ENCODE peak calls at places on chromosomes 11 and 22, in seven cellular contexts. Z, B, L, A, I, D and G are unnamed samples.

GRCh38 chr22:28053871-28054621 is 135.0 kb upstream of the PITPNB start:
- DNase-seq in I (no peak), A (no peak), Z (no peak), D (no peak), L (no peak), B (no peak), G (no peak)

GRCh38 chr22:33210129-33210784 is 152.1 kb upstream of the SYN3 start:
- DNase-seq in B (no peak), I (no peak), Z (peak), D (peak), A (peak), L (no peak), G (no peak)

GRCh38 chr11:67302571-67303131 is 679 bp upstream of the SSH3 start:
- DNase-seq in B (peak), D (no peak), L (peak), I (peak), Z (peak), A (peak), G (no peak)

GRCh38 chr11:105022998-105023397 is at the start of gene CASP5:
- DNase-seq in L (no peak), I (no peak), Z (no peak), D (no peak), A (no peak), B (no peak), G (no peak)

GRCh38 chr11:9138133-9138453 is 46.7 kb upstream of the SCUBE2 start:
- DNase-seq in Z (no peak), A (no peak), D (no peak), L (no peak), B (no peak), I (no peak), G (no peak)

GRCh38 chr11:125380756-125381445 is 115.2 kb downstream of the FEZ1 start:
- DNase-seq in B (no peak), Z (no peak), A (no peak), D (no peak), I (no peak), L (no peak), G (no peak)

GRCh38 chr11:12864316-12865156 is 144.6 kb upstream of the RASSF10 start:
- DNase-seq in B (no peak), L (peak), Z (no peak), A (peak), I (no peak), D (no peak), G (peak)

GRCh38 chr11:13294178-13294577 is 16.6 kb downstream of the BMAL1 start:
- DNase-seq in A (no peak), L (no peak), D (no peak), Z (no peak), B (no peak), I (no peak), G (no peak)

GRCh38 chr22:33841281-33842005 is 78.8 kb downstream of the LARGE1 start:
- DNase-seq in B (no peak), I (no peak), D (peak), L (no peak), Z (no peak), A (no peak), G (no peak)

GRCh38 chr11:728901-729491 is 18.3 kb upstream of the TALDO1 start:
- DNase-seq in A (no peak), I (no peak), D (peak), B (no peak), L (no peak), Z (no peak), G (no peak)
- TF ChIP-seq CTCF in A (no peak), I (no peak), D (no peak), B (no peak), L (no peak), Z (no peak), G (no peak)

DNA sequence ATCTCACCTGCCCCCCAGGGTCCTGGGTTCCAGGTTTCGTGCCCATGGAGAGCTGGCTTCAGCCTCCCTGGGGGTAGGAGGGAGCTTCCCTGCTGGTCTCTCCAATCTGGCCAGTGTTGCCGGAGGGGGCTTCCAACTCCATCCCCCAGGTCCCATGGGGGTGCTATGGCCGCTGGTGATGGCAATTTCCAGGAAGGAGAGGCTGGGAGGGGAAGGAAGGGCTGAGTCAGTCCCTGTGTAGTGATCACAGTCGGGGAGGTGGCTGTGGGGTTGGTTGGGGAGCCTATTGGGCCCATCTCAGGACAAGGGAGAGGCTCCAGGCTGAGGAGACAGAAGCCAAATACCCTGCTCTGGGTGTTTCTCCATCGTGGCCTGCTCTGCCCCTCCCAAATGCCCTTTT is 5.7 kb upstream of the CDC42EP2 start:
- DNase-seq in A (no peak), I (no peak), L (no peak), Z (no peak), D (no peak), B (no peak), G (no peak)
- TF ChIP-seq CTCF in A (no peak), I (no peak), L (no peak), Z (no peak), D (no peak), B (no peak), G (no peak)

GRCh38 chr11:898540-899190 is 11.9 kb downstream of the CHID1 start:
- DNase-seq in B (no peak), I (no peak), A (peak), Z (peak), D (no peak), L (no peak), G (no peak)
- TF ChIP-seq CTCF in B (no peak), I (no peak), A (peak), Z (peak), D (no peak), L (peak), G (peak)

GRCh38 chr11:96211433-96211832 is 131.6 kb downstream of the MAML2 start:
- DNase-seq in L (no peak), Z (no peak), D (no peak), B (no peak), I (no peak), A (no peak), G (no peak)

GRCh38 chr11:96204366-96204659 is 138.7 kb downstream of the MAML2 start:
- DNase-seq in A (no peak), D (no peak), Z (no peak), B (no peak), L (no peak), I (no peak), G (no peak)

GRCh38 chr11:96204721-96205459 is 138.1 kb downstream of the MAML2 start:
- DNase-seq in I (no peak), L (no peak), A (no peak), Z (no peak), D (no peak), B (no peak), G (no peak)

GRCh38 chr11:96205460-96205809 is 137.6 kb downstream of the MAML2 start:
- DNase-seq in L (no peak), Z (no peak), B (no peak), D (no peak), A (no peak), I (no peak), G (no peak)

DNA sequence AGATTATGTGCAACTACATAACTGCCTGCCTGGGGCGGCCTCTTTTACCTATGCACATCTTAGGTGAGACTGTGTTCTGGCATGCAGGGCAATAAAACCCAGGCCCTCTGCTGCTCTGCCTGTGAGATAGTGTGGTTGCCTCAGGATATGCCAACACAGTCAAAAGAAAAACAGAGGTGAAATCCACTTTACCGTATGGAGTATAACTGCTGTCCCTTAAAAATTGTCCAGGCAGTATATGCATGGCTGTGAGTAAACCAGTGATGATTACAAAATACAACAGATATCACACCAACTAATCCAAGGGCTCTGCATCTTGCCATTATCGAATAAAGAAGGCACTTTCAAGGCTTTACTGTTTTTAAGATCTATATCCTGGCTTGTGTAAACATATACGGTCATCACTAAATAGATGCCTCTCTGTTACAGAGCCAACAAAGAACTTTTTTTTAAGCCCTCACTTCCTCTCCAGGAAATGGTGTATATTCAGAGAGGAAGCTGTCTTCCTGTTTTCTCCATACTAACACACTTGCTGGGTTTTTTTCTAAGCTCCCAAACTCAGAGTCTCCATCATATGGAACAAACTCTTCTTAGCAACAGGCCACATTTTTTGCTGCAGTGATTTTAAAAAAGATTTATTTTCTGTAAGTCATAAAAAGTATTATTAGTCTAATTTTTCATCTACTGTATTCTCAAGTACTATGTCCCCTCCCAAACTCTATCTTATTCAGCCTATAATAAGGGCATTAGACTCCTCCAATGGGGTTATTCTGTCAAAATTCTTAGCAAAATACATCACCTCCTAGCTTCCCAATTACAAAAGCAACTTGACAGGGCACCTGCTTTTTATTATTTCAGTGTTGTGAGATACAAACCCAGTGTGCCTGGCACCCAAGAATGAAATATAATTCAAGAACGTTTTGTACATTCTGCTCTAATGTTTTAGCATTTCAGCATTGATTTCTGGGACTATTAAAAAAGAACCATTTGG is 135.2 kb downstream of the MAML2 start:
- DNase-seq in Z (no peak), A (peak), D (no peak), L (no peak), I (no peak), B (peak), G (no peak)
- TF ChIP-seq CTCF in Z (no peak), A (no peak), D (no peak), L (no peak), I (no peak), B (no peak), G (no peak)

DNA sequence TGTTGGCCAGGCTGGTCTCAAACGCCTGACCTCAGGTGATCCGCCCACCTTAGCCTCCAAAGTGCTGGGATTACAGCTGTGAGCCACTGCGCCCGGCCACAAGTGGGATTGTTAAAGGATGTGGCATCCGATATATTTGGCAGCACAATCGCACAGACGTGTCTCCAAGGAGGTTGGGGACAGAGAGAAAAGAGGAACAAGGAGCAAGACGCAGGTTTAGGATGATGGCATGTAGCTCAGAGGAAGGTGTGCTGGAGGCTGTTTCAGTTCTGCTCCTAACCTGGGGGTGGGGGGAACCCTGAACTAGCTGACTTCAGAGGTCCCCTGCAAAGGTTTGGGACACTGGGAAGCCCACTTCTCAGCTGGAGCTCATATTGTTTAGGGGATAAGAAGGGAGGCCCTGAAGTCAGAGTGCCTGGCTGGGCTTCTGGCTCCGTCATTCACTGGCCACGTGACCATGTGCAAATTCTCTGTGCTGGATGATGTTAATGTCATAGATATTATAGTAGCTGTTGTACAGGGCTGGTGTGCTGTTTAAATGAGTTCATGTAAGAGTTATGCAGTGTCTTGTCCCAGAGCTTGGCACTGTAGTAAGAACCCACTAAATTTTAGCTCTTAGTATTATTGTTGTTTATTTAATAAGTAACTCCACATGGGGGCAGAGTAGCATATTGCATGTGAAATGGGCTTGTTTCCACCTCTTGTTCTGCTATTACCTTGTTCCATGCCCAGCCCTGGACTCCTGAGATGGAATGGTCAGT is 129.7 kb downstream of the ST3GAL4 start:
- DNase-seq in B (no peak), D (no peak), L (no peak), I (no peak), Z (no peak), A (peak), G (peak)
- TF ChIP-seq CTCF in B (no peak), D (no peak), L (no peak), I (no peak), Z (no peak), A (no peak), G (peak)

GRCh38 chr11:14891143-14892035 is 642 bp downstream of the CYP2R1 start:
- DNase-seq in B (peak), Z (peak), D (peak), I (peak), L (peak), A (peak), G (peak)
- TF ChIP-seq CTCF in B (no peak), Z (no peak), D (no peak), I (no peak), L (no peak), A (no peak), G (no peak)

GRCh38 chr11:64644348-64645242 is 53.6 kb downstream of the SLC22A12 start:
- DNase-seq in L (no peak), B (no peak), Z (peak), D (peak), A (no peak), I (no peak), G (no peak)
- TF ChIP-seq CTCF in L (no peak), B (no peak), Z (no peak), D (no peak), A (no peak), I (no peak), G (no peak)

DNA sequence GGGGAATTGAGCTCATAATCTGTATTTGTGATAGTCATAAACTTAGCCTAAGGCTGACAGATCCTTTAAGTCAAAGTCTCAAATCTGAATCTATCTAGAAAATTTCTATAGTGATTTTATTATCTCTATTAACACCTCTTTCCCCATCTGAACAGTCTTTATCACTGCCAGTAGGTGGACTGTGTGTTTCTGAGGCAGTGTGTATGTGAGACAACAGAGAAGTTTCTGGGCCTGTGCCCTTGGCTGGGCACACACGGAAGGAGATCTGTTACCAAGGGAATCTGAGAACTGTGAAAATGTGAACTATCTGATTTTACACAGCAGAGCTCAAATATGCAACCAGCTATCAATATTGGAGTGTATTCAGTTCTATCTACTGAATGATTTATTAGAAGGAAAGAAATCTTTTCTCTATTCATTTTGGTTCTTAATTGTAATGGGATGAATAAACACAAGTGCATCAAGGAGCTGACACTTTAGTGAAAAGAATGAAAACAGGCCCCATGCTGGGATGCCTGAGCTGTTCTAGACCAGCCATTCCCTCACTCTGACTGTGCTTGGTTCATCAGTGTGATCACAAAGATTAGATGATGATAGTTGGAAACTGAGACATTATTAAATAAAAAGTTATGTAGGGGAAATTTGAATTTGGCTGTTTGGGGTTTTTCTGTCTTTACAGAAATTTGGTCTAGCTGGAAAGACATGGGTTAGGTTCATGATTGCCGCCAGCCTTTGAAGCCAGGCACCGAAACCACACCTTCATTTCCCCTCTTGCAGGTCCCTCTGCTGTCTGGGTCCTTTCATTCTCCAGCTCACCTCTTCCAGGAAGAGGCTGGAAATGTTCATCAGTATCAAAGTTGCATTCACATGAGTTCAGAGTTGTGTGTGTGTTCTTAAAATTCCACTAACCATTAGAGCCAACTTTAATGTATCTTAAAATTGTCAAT is 68.1 kb downstream of the LIF start:
- DNase-seq in D (no peak), A (no peak), L (no peak), I (no peak), Z (no peak), B (no peak), G (no peak)
- TF ChIP-seq CTCF in D (no peak), A (no peak), L (peak), I (no peak), Z (no peak), B (no peak), G (peak)

GRCh38 chr22:20066617-20067383 is 13.2 kb upstream of the DGCR8 start:
- DNase-seq in D (no peak), L (no peak), I (no peak), A (no peak), Z (no peak), B (no peak), G (no peak)

GRCh38 chr22:20076627-20077172 is 3.3 kb upstream of the DGCR8 start:
- DNase-seq in Z (no peak), B (no peak), D (no peak), A (no peak), L (no peak), I (peak), G (no peak)

GRCh38 chr22:20068640-20069039 is 11.4 kb upstream of the DGCR8 start:
- DNase-seq in A (no peak), I (no peak), D (no peak), L (no peak), B (no peak), Z (no peak), G (no peak)

GRCh38 chr22:20069331-20070042 is 10.6 kb upstream of the DGCR8 start:
- DNase-seq in A (no peak), D (no peak), B (no peak), Z (no peak), I (no peak), L (no peak), G (no peak)

DNA sequence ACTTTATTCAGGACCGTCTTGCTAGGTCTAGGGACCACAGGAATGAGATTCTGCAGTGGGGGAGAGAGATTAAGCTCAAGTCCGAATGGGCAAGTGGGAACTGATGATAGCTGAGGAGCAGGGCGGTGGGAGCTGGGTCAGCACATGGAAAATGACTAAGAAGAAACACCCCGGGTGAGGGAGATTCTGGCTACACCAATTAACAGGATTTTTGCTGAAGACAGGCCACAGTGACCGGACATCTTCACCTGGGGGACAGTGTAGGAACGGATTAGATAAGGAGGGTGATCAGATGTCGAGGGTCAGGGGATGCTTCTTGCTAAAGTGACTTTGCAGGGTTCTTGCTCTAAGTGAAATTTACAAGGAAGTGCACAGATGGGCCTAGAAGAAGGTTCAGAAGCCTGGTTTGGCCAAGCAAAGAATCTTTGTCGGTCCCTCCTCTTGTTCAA is 8.5 kb upstream of the DGCR8 start:
- DNase-seq in I (no peak), A (no peak), D (no peak), B (no peak), L (no peak), Z (no peak), G (no peak)
- TF ChIP-seq CTCF in I (no peak), A (no peak), D (no peak), B (no peak), L (no peak), Z (no peak), G (no peak)

GRCh38 chr22:35547993-35548761 is 7.5 kb downstream of the RASD2 start:
- DNase-seq in Z (no peak), I (no peak), B (no peak), D (no peak), A (peak), L (no peak), G (no peak)
- TF ChIP-seq CTCF in Z (no peak), I (no peak), B (no peak), D (no peak), A (no peak), L (peak), G (peak)